ENCODE peak calls at places on chromosomes 3 and 15, in ten cellular contexts. M is endothelial cell of umbilical vein, I is heart left ventricle, Z is adrenal gland, W is A549, E is IMR-90, H is GM12878, O is ovary, R is stomach, X is lower leg skin. Q is an unnamed sample.
A peak's percentile ranks its signal among the peaks of the same experiment; 100 is the strongest.

GRCh38 chr3:127265581-127265981 is 22.3 kb downstream of the PRR20G start:
- DNase-seq in M (no peak), I (no peak), Z (no peak), W (no peak), E (no peak), H (no peak), O (no peak), R (no peak), X (peak; percentile 78), Q (no peak)

GRCh38 chr15:98838387-98839259 is 169.0 kb downstream of the PGPEP1L start:
- DNase-seq in M (no peak), I (no peak), Z (no peak), W (no peak), E (no peak), H (no peak), O (no peak), R (no peak), X (no peak), Q (no peak)

GRCh38 chr3:173135059-173135458 is 6.0 kb downstream of the SPATA16 start:
- DNase-seq in M (peak; percentile 21), I (no peak), Z (no peak), W (no peak), E (no peak), H (no peak), O (no peak), R (no peak), X (no peak), Q (no peak)

GRCh38 chr3:164486150-164486549 is 592.1 kb downstream of the SI start:
- DNase-seq in M (no peak), I (no peak), Z (no peak), W (no peak), E (no peak), H (no peak), O (no peak), R (no peak), X (no peak), Q (no peak)

GRCh38 chr3:186417791-186418190 is 55.8 kb upstream of the DGKG start:
- DNase-seq in M (no peak), I (no peak), Z (no peak), W (peak; percentile 57), E (peak; percentile 83), H (no peak), O (no peak), R (no peak), X (no peak), Q (peak; percentile 29)

GRCh38 chr3:155664922-155665695 is 79.8 kb downstream of the PLCH1 start:
- DNase-seq in M (no peak), I (peak; percentile 67), Z (peak; percentile 48), W (peak; percentile 88), E (peak; percentile 69), H (no peak), O (peak; percentile 68), R (peak; percentile 54), X (peak; percentile 90), Q (peak; percentile 40)

GRCh38 chr3:52291508-52292181 is 4.0 kb downstream of the GLYCTK start:
- DNase-seq in M (no peak), I (no peak), Z (peak; percentile 37), W (no peak), E (no peak), H (no peak), O (peak; percentile 57), R (no peak), X (no peak), Q (peak; percentile 48)

GRCh38 chr3:56421205-56421604 is 47.1 kb downstream of the ERC2 start:
- DNase-seq in M (no peak), I (no peak), Z (no peak), W (no peak), E (no peak), H (no peak), O (no peak), R (no peak), X (no peak), Q (no peak)

GRCh38 chr3:49606427-49606826 is 52.1 kb downstream of the BSN start:
- DNase-seq in M (no peak), I (no peak), Z (no peak), W (no peak), E (no peak), H (no peak), O (no peak), R (peak; percentile 9), X (no peak), Q (peak; percentile 14)

GRCh38 chr3:49607105-49607591 is 52.9 kb downstream of the BSN start:
- DNase-seq in M (peak; percentile 15), I (no peak), Z (peak; percentile 54), W (no peak), E (no peak), H (no peak), O (no peak), R (peak; percentile 34), X (no peak), Q (no peak)

GRCh38 chr3:49609314-49609713 is 55.0 kb downstream of the BSN start:
- DNase-seq in M (no peak), I (no peak), Z (no peak), W (no peak), E (no peak), H (no peak), O (no peak), R (peak; percentile 3), X (peak; percentile 20), Q (no peak)

GRCh38 chr3:49609815-49610214 is 55.5 kb downstream of the BSN start:
- DNase-seq in M (no peak), I (peak; percentile 55), Z (no peak), W (no peak), E (no peak), H (no peak), O (no peak), R (no peak), X (peak; percentile 79), Q (no peak)

GRCh38 chr3:49607796-49608195 is 53.5 kb downstream of the BSN start:
- DNase-seq in M (no peak), I (no peak), Z (no peak), W (no peak), E (no peak), H (no peak), O (no peak), R (peak; percentile 16), X (peak; percentile 72), Q (no peak)
- TF ChIP-seq CTCF in M (peak; percentile 18), I (no peak), Z (peak; percentile 24), W (no peak), E (no peak), H (no peak), O (no peak), R (no peak), X (no peak), Q (peak; percentile 31)

GRCh38 chr3:146154316-146154715 is 6.7 kb downstream of the PLOD2 start:
- DNase-seq in M (no peak), I (no peak), Z (no peak), W (no peak), E (no peak), H (no peak), O (no peak), R (no peak), X (no peak), Q (no peak)

GRCh38 chr3:146156060-146156459 is 4.9 kb downstream of the PLOD2 start:
- DNase-seq in M (peak; percentile 54), I (no peak), Z (no peak), W (no peak), E (no peak), H (no peak), O (peak; percentile 43), R (no peak), X (no peak), Q (no peak)

GRCh38 chr3:146155022-146155421 is 6.0 kb downstream of the PLOD2 start:
- DNase-seq in M (no peak), I (no peak), Z (no peak), W (no peak), E (no peak), H (no peak), O (no peak), R (no peak), X (no peak), Q (no peak)

GRCh38 chr3:146153429-146153828 is 7.6 kb downstream of the PLOD2 start:
- DNase-seq in M (no peak), I (no peak), Z (no peak), W (no peak), E (no peak), H (no peak), O (no peak), R (no peak), X (no peak), Q (no peak)

GRCh38 chr3:146152841-146153240 is 8.1 kb downstream of the PLOD2 start:
- DNase-seq in M (no peak), I (no peak), Z (no peak), W (no peak), E (no peak), H (no peak), O (no peak), R (peak; percentile 32), X (peak; percentile 67), Q (no peak)
- TF ChIP-seq POLR2A in M (no peak), I (no peak), Z (no peak), W (no peak), E (no peak), H (no peak), O (no peak), R (no peak), X (no peak), Q (no peak)

DNA sequence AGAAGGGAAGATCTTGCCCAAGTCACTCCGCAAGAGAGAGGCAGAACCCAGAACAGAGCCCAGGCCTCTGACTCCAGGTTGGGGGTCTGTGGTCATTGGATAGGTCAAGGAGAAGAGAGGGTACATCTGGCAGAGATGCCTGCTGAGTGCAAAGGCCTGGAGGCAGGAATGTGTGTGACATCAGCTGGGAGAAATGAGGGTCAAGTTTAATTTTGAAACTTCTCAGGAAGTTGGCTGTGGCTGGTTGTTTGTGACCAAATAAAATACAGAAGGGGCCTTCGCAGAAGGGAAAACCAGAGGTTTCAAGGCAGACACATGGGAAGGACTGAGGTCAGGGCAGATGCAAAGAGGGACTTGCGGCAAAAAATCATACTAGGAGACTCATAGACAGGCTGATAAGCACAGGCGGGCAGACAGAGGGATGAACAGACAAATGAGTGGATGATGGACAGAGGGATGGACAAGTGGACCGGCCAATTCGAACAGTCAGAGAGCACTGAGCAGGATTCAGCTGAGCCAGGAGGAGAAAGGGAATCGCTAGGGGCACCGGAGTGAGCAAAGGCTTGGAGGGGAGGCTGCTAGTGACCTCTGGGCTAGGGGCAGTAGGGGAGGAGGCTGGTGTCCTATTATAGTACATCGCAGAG is 28.8 kb upstream of the CACNA2D2 start:
- DNase-seq in M (no peak), I (no peak), Z (no peak), W (no peak), E (no peak), H (no peak), O (no peak), R (no peak), X (no peak), Q (no peak)
- TF ChIP-seq CTCF in M (no peak), I (no peak), Z (peak; percentile 32), W (no peak), E (no peak), H (no peak), O (no peak), R (no peak), X (no peak), Q (no peak)

DNA sequence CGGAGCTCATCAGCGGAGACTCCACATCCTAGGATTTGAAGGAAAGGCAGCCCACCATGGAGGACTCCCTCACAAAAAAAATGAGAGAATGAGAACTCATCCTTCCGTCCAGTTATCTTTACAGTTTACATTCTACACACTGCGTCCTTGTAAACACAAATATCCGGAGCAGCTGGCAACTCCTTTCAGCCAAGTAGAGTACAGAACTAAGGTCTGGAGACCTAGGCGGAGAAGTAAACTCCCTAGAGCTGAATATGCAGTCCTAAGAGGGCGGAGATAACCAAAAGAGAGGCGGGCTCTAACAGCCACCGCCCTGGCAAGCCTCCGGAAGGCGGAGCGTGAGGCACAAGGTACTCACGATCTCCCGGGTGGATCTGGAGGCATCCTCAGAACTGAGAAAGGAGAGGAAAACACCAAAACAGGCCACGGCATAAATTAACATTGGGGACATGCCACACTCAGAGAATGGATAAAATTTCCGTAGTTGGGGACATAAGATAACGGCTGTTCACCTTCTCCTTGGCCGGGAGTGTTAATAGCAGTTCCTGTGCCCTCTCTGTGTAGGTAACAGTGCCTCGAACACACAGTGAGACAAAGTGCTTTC is 976 bp upstream of the SIN3A start:
- DNase-seq in M (peak; percentile 76), I (peak; percentile 91), Z (peak; percentile 90), W (peak; percentile 89), E (peak; percentile 70), H (peak; percentile 57), O (peak; percentile 88), R (peak; percentile 90), X (peak; percentile 97), Q (peak; percentile 89)
- TF ChIP-seq POLR2A in M (no peak), I (no peak), Z (no peak), W (no peak), E (peak; percentile 74), H (peak; percentile 65), O (no peak), R (no peak), X (no peak), Q (peak; percentile 63)